ENCODE peak calls at places on chromosome 3, in eight cellular contexts. M is adrenal gland, C is OCI-LY7, J is cardiac fibroblast, E is NCI-H526, P is SHP77 treated with DMSO at 0.1 percent for 48 hours, U is GM19239, Z is SJCRH30. W is an unnamed sample.
A peak's percentile ranks its signal among the peaks of the same experiment; 100 is the strongest.

GRCh38 chr3:4748701-4749378 is 230.4 kb upstream of the BHLHE40 start:
- DNase-seq in M (peak; percentile 58), C (no peak), J (no peak), E (no peak), P (no peak), U (no peak), Z (no peak), W (no peak)

GRCh38 chr3:112365636-112366035 is 32.7 kb downstream of the CD200 start:
- DNase-seq in M (no peak), C (no peak), J (no peak), E (no peak), P (no peak), U (no peak), Z (no peak), W (no peak)

GRCh38 chr3:42120866-42121265 is 29.7 kb downstream of the TRAK1 start:
- DNase-seq in M (no peak), C (no peak), J (no peak), E (peak; percentile 3), P (no peak), U (no peak), Z (peak; percentile 18), W (no peak)

GRCh38 chr3:188824596-188824995 is 347.2 kb upstream of the TPRG1 start:
- DNase-seq in M (no peak), C (no peak), J (no peak), E (no peak), P (no peak), U (no peak), Z (no peak), W (no peak)

GRCh38 chr3:114623420-114624046 is 329.7 kb downstream of the TIGIT start:
- DNase-seq in M (no peak), C (no peak), J (no peak), E (no peak), P (peak; percentile 43), U (no peak), Z (no peak), W (no peak)

GRCh38 chr3:158121295-158121694 is 11.4 kb downstream of the RSRC1 start:
- DNase-seq in M (no peak), C (no peak), J (no peak), E (no peak), P (no peak), U (no peak), Z (no peak), W (no peak)

GRCh38 chr3:49609815-49610214 is 55.5 kb downstream of the BSN start:
- DNase-seq in M (no peak), C (no peak), J (no peak), E (no peak), P (no peak), U (no peak), Z (no peak), W (no peak)

GRCh38 chr3:53129344-53129743 is 891 bp downstream of the RFT1 start:
- DNase-seq in M (no peak), C (no peak), J (no peak), E (no peak), P (no peak), U (no peak), Z (no peak), W (no peak)

GRCh38 chr3:124792341-124793034 is 62.2 kb downstream of the UMPS start:
- DNase-seq in M (no peak), C (no peak), J (no peak), E (no peak), P (no peak), U (no peak), Z (peak; percentile 88), W (no peak)

GRCh38 chr3:56962200-56962599 is 98.3 kb upstream of the SPATA12 start:
- DNase-seq in M (no peak), C (peak; percentile 41), J (no peak), E (no peak), P (no peak), U (no peak), Z (no peak), W (no peak)

GRCh38 chr3:82641701-82642100 is 880.3 kb upstream of the GBE1 start:
- DNase-seq in M (no peak), C (no peak), J (no peak), E (no peak), P (no peak), U (no peak), Z (no peak), W (no peak)

GRCh38 chr3:60010778-60011177 is 961.0 kb upstream of the CFAP20DC start:
- DNase-seq in M (no peak), C (peak; percentile 27), J (no peak), E (no peak), P (no peak), U (no peak), Z (no peak), W (no peak)

GRCh38 chr3:167814441-167814951 is 79.0 kb downstream of the SERPINI1 start:
- DNase-seq in M (no peak), C (no peak), J (peak; percentile 78), E (no peak), P (no peak), U (no peak), Z (no peak), W (peak; percentile 4)

GRCh38 chr3:66297260-66297863 is 76.6 kb downstream of the SLC25A26 start:
- DNase-seq in M (no peak), C (no peak), J (peak; percentile 18), E (no peak), P (no peak), U (no peak), Z (no peak), W (no peak)

GRCh38 chr3:57963811-57964346 is 44.3 kb upstream of the FLNB start:
- DNase-seq in M (no peak), C (no peak), J (no peak), E (no peak), P (no peak), U (no peak), Z (no peak), W (no peak)

GRCh38 chr3:99731499-99731898 is 86.2 kb upstream of the CMSS1 start:
- DNase-seq in M (no peak), C (no peak), J (no peak), E (no peak), P (no peak), U (no peak), Z (no peak), W (no peak)

GRCh38 chr3:16456784-16457415 is 56.6 kb downstream of the RFTN1 start:
- DNase-seq in M (no peak), C (no peak), J (peak; percentile 72), E (no peak), P (no peak), U (no peak), Z (peak; percentile 40), W (no peak)

GRCh38 chr3:54176106-54176505 is 53.8 kb downstream of the CACNA2D3 start:
- DNase-seq in M (no peak), C (no peak), J (peak; percentile 29), E (no peak), P (no peak), U (no peak), Z (no peak), W (no peak)

GRCh38 chr3:191380001-191380400 is 49.7 kb upstream of the UTS2B start:
- DNase-seq in M (no peak), C (no peak), J (peak; percentile 65), E (no peak), P (no peak), U (no peak), Z (no peak), W (no peak)

GRCh38 chr3:193563999-193564398 is 9.3 kb upstream of the ATP13A4 start:
- DNase-seq in M (peak; percentile 19), C (peak; percentile 8), J (no peak), E (peak; percentile 59), P (no peak), U (no peak), Z (no peak), W (no peak)

GRCh38 chr3:47778746-47779145 is 2.9 kb downstream of the SMARCC1 start:
- DNase-seq in M (no peak), C (no peak), J (no peak), E (no peak), P (no peak), U (no peak), Z (no peak), W (no peak)

GRCh38 chr3:155079795-155080546 is at the start of gene MME:
- DNase-seq in M (no peak), C (peak; percentile 78), J (peak; percentile 86), E (peak; percentile 88), P (no peak), U (no peak), Z (peak; percentile 82), W (no peak)

GRCh38 chr3:16795601-16796000 is 89.2 kb upstream of the PLCL2 start:
- DNase-seq in M (no peak), C (no peak), J (no peak), E (no peak), P (no peak), U (no peak), Z (no peak), W (no peak)

GRCh38 chr3:143793971-143794370 is 54.3 kb downstream of the SLC9A9 start:
- DNase-seq in M (no peak), C (no peak), J (no peak), E (no peak), P (no peak), U (no peak), Z (no peak), W (no peak)

GRCh38 chr3:96959902-96960596 is 145.7 kb downstream of the EPHA6 start:
- DNase-seq in M (no peak), C (no peak), J (no peak), E (no peak), P (no peak), U (no peak), Z (no peak), W (no peak)

W was measured in hypothalamus.